ENCODE peak calls at places on chromosomes 11 and 22, in eight cellular contexts. N is NCI-H345; J is GM12865; A is GM10248; F is AG04450; C is stimulated activated CD4-positive, alpha-beta T cell treated with anti-CD3 and anti-CD28 coated beads, Interleukin-1b, Interleukin-23, amount 100 ng/mL, for 24 hours; Y is ureter; H is gastrocnemius medialis. G is an unnamed sample.

GRCh38 chr22:28951969-28952521 is 68.7 kb downstream of the ZNRF3 start:
- DNase-seq in N (no peak), J (no peak), A (no peak), F (no peak), C (no peak), Y (peak), H (no peak), G (no peak)

GRCh38 chr11:26278354-26278753 is 53.6 kb upstream of the ANO3 start:
- DNase-seq in N (no peak), J (no peak), A (no peak), F (no peak), C (no peak), Y (no peak), H (no peak), G (no peak)

GRCh38 chr11:110065189-110065588 is 28.0 kb upstream of the ZC3H12C start:
- DNase-seq in N (no peak), J (no peak), A (no peak), F (no peak), C (no peak), Y (no peak), H (no peak), G (no peak)

GRCh38 chr11:103887001-103887680 is 149.3 kb upstream of the DDI1 start:
- DNase-seq in N (peak), J (no peak), A (no peak), F (no peak), C (no peak), Y (no peak), H (no peak), G (no peak)

GRCh38 chr11:120197977-120198376 is 12.9 kb upstream of the OAF start:
- DNase-seq in N (no peak), J (no peak), A (no peak), F (no peak), C (no peak), Y (no peak), H (no peak), G (no peak)

GRCh38 chr11:130511765-130512164 is 63.3 kb downstream of the ADAMTS15 start:
- DNase-seq in N (no peak), J (no peak), A (no peak), F (no peak), C (no peak), Y (no peak), H (no peak), G (no peak)

GRCh38 chr11:78647986-78648875 is 73.6 kb upstream of the NARS2 start:
- DNase-seq in N (peak), J (no peak), A (no peak), F (no peak), C (no peak), Y (no peak), H (no peak), G (no peak)

GRCh38 chr11:125591659-125592304 is 870 bp upstream of the STT3A start:
- DNase-seq in N (peak), J (peak), A (peak), F (no peak), C (no peak), Y (peak), H (peak), G (no peak)

GRCh38 chr11:44379141-44380008 is 69.4 kb upstream of the ALX4 start:
- DNase-seq in N (no peak), J (no peak), A (no peak), F (no peak), C (no peak), Y (no peak), H (no peak), G (no peak)

GRCh38 chr11:87466228-87466627 is 428.5 kb downstream of the TMEM135 start:
- DNase-seq in N (no peak), J (no peak), A (no peak), F (no peak), C (no peak), Y (no peak), H (no peak), G (no peak)